ENCODE peak calls at places on chromosomes 12 and 14, in six cellular contexts. One of them, this sample, is unnamed.

GRCh38 chr12:39368096-39368495 is 74.8 kb downstream of the KIF21A start:
- DNase-seq in H9: no peak
- DNase-seq in neuronal stem cell: no peak
- DNase-seq in IMR-90: no peak
- DNase-seq in trophoblast cell: no peak
- DNase-seq in H1: no peak
- DNase-seq in this sample: peak

GRCh38 chr14:76312821-76313220 is 63.1 kb upstream of the ESRRB start:
- DNase-seq in H9: no peak
- DNase-seq in neuronal stem cell: no peak
- DNase-seq in IMR-90: no peak
- DNase-seq in trophoblast cell: no peak
- DNase-seq in H1: no peak
- DNase-seq in this sample: no peak

GRCh38 chr14:23227566-23227965 is 10.2 kb upstream of the RNF212B start:
- DNase-seq in H9: no peak
- DNase-seq in neuronal stem cell: no peak
- DNase-seq in IMR-90: no peak
- DNase-seq in trophoblast cell: no peak
- DNase-seq in H1: no peak
- DNase-seq in this sample: no peak

GRCh38 chr14:94310248-94310647 is 12.9 kb downstream of the SERPINA6 start:
- DNase-seq in H9: no peak
- DNase-seq in neuronal stem cell: no peak
- DNase-seq in IMR-90: no peak
- DNase-seq in trophoblast cell: no peak
- DNase-seq in H1: no peak
- DNase-seq in this sample: no peak

GRCh38 chr14:21525571-21525970 is 575 bp downstream of the SALL2 start:
- DNase-seq in H9: no peak
- DNase-seq in neuronal stem cell: no peak
- DNase-seq in IMR-90: peak
- DNase-seq in trophoblast cell: no peak
- DNase-seq in H1: no peak
- DNase-seq in this sample: peak

GRCh38 chr12:70044170-70044569 is 199.1 kb upstream of the CNOT2 start:
- DNase-seq in H9: no peak
- DNase-seq in neuronal stem cell: no peak
- DNase-seq in IMR-90: no peak
- DNase-seq in trophoblast cell: peak
- DNase-seq in H1: no peak
- DNase-seq in this sample: peak

GRCh38 chr12:7493006-7493405 is 10.6 kb downstream of the CD163 start:
- DNase-seq in H9: no peak
- DNase-seq in neuronal stem cell: no peak
- DNase-seq in IMR-90: no peak
- DNase-seq in trophoblast cell: no peak
- DNase-seq in H1: no peak
- DNase-seq in this sample: no peak

GRCh38 chr14:101761032-101761880 is at the start of gene PPP2R5C:
- DNase-seq in H9: peak
- DNase-seq in neuronal stem cell: peak
- DNase-seq in IMR-90: peak
- DNase-seq in trophoblast cell: peak
- DNase-seq in H1: peak
- DNase-seq in this sample: peak

GRCh38 chr12:25187781-25188180 is 7.2 kb downstream of the DNAI7 start:
- DNase-seq in H9: no peak
- DNase-seq in neuronal stem cell: no peak
- DNase-seq in IMR-90: peak
- DNase-seq in trophoblast cell: no peak
- DNase-seq in H1: no peak
- DNase-seq in this sample: peak

GRCh38 chr12:121800694-121801600 is 2.9 kb upstream of the SETD1B start:
- DNase-seq in H9: peak
- DNase-seq in neuronal stem cell: no peak
- DNase-seq in IMR-90: peak
- DNase-seq in trophoblast cell: peak
- DNase-seq in H1: no peak
- DNase-seq in this sample: peak

GRCh38 chr12:121798807-121799174 is 5.0 kb upstream of the SETD1B start:
- DNase-seq in H9: no peak
- DNase-seq in neuronal stem cell: no peak
- DNase-seq in IMR-90: no peak
- DNase-seq in trophoblast cell: peak
- DNase-seq in H1: no peak
- DNase-seq in this sample: no peak

GRCh38 chr12:121799842-121800693 is 3.7 kb upstream of the SETD1B start:
- DNase-seq in H9: peak
- DNase-seq in neuronal stem cell: no peak
- DNase-seq in IMR-90: peak
- DNase-seq in trophoblast cell: peak
- DNase-seq in H1: no peak
- DNase-seq in this sample: peak

GRCh38 chr12:121797937-121798801 is 4.7 kb upstream of the RHOF start:
- DNase-seq in H9: no peak
- DNase-seq in neuronal stem cell: no peak
- DNase-seq in IMR-90: peak
- DNase-seq in trophoblast cell: peak
- DNase-seq in H1: no peak
- DNase-seq in this sample: peak

DNA sequence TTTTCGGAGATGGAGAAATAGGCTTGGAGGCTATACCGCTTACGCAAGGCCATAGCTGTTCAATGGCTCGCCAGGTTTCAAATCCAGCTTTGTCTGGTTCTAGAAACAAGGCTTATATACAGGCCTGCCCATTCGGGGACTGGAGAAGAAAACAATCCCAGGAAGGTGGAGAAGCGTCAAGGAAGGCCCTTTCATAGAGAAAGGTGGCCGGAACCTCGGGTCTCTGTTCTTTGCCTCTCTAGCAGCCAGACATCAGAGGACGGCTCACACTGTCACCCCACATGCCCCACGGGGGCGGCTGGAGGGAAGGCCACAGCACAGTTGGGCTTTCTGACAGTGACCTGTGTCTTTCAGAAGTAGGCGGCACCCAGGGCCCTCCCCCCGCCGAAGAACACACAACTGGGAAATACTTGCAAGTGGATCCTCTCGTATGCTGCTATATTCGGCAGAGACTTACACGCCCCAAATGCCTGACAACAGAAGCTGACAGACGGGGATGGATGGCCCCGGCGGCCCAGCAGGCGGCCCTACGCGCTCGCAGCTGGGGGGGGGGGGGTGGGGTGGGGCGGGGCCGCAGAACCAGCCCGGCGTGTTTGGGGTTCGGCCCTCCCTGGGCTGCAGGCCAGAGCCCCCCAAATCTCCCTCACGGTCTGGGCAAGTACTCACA is 4.5 kb upstream of the SETD1B start:
- DNase-seq in H9: peak
- DNase-seq in neuronal stem cell: no peak
- DNase-seq in IMR-90: peak
- DNase-seq in trophoblast cell: peak
- DNase-seq in H1: no peak
- DNase-seq in this sample: peak
- H2BK120ac ChIP-seq in H9: no peak
- H2BK120ac ChIP-seq in neuronal stem cell: no peak
- H2BK120ac ChIP-seq in IMR-90: peak
- H2BK120ac ChIP-seq in trophoblast cell: peak
- H2BK120ac ChIP-seq in H1: no peak
- H2BK120ac ChIP-seq in this sample: peak

GRCh38 chr14:61101803-61102548 is 120.9 kb downstream of the SLC38A6 start:
- DNase-seq in H9: peak
- DNase-seq in neuronal stem cell: no peak
- DNase-seq in IMR-90: peak
- DNase-seq in trophoblast cell: peak
- DNase-seq in H1: peak
- DNase-seq in this sample: peak

GRCh38 chr14:61099221-61099835 is 118.3 kb downstream of the SLC38A6 start:
- DNase-seq in H9: no peak
- DNase-seq in neuronal stem cell: no peak
- DNase-seq in IMR-90: peak
- DNase-seq in trophoblast cell: no peak
- DNase-seq in H1: no peak
- DNase-seq in this sample: no peak

GRCh38 chr14:61103541-61104339 is 122.7 kb downstream of the SLC38A6 start:
- DNase-seq in H9: peak
- DNase-seq in neuronal stem cell: no peak
- DNase-seq in IMR-90: peak
- DNase-seq in trophoblast cell: peak
- DNase-seq in H1: peak
- DNase-seq in this sample: peak

GRCh38 chr14:61104358-61104757 is 123.3 kb downstream of the SLC38A6 start:
- DNase-seq in H9: no peak
- DNase-seq in neuronal stem cell: no peak
- DNase-seq in IMR-90: no peak
- DNase-seq in trophoblast cell: no peak
- DNase-seq in H1: peak
- DNase-seq in this sample: no peak

DNA sequence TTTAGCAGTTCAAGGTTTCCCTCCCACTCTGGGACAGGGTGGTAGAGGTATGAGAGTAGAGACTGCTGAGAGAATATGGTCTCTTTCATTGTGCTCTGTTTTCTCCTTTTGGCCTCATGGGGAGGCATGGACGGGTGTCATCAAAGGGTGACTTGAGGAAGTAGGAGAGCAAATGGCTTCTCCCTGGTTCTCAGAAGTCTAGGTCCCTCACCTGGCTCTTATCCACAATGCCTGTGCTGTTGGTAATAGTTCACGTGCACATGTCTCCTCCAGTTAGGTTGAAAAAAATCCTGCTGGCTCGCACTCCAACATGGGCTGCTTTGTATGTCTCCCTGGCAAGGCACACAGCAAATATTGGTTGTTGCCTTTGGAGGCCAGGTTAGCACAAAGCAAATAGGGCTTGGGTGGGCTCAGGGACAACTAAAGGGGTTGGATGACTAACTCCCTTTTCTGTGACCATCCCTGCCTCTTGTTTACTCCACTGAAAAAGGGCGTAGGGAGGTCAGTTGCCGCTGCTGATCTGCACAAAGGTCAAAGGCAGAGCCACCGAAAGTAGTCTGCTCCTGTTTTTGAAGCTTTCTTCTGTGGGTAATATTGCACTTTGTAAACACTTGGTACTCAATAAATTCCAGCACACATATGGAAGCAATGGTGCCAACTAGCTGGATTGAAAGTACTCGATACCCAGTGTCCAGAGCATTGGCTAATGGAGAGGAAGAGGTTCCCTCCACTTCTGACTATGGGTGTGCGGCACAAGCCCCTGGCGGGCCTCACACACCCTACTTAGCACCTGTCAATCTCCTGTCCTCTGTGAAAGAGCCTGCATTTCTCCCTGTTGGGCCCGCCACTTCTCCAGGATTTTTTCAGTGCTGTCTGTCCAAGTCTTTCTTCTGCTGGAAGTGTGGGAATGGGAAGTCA is 121.8 kb downstream of the SLC38A6 start:
- DNase-seq in H9: no peak
- DNase-seq in neuronal stem cell: no peak
- DNase-seq in IMR-90: no peak
- DNase-seq in trophoblast cell: no peak
- DNase-seq in H1: peak
- DNase-seq in this sample: no peak
- H2AK5ac ChIP-seq in H9: peak
- H2AK5ac ChIP-seq in neuronal stem cell: no peak
- H2AK5ac ChIP-seq in IMR-90: peak
- H2AK5ac ChIP-seq in trophoblast cell: peak
- H2AK5ac ChIP-seq in H1: peak
- H2AK5ac ChIP-seq in this sample: peak

DNA sequence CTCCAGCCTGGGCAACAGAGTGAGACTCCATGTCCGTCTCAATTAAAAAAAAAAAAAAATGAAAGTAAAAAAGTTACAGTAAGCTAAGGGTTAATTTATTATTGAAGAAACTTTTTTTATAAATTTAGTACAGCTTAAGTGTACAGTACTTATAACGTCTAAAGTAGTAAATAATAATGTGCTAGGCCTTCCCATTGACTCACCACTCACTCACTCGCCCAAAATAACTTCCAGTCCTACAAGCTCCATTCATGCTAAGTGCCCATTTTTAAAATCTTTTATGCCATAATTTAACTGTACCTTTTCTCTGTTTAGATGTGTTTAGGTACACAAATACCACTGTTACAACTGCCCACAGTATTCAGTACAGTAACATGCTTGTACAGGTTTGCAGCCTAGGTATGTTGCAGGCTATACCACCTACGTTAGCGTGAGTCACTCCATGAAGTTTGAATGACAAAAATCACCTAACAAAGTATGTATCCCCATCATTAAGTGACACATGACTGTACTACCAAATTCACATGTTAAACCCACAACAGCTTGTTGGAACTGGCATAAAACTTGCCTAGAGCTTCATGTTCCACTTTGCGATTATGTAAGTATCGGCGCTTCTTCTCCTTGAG is 10.7 kb downstream of the KANSL2 start:
- DNase-seq in H9: no peak
- DNase-seq in neuronal stem cell: no peak
- DNase-seq in IMR-90: peak
- DNase-seq in trophoblast cell: no peak
- DNase-seq in H1: no peak
- DNase-seq in this sample: no peak
- H4K91ac ChIP-seq in H9: no peak
- H4K91ac ChIP-seq in neuronal stem cell: no peak
- H4K91ac ChIP-seq in IMR-90: no peak
- H4K91ac ChIP-seq in trophoblast cell: no peak
- H4K91ac ChIP-seq in H1: no peak
- H4K91ac ChIP-seq in this sample: no peak

DNA sequence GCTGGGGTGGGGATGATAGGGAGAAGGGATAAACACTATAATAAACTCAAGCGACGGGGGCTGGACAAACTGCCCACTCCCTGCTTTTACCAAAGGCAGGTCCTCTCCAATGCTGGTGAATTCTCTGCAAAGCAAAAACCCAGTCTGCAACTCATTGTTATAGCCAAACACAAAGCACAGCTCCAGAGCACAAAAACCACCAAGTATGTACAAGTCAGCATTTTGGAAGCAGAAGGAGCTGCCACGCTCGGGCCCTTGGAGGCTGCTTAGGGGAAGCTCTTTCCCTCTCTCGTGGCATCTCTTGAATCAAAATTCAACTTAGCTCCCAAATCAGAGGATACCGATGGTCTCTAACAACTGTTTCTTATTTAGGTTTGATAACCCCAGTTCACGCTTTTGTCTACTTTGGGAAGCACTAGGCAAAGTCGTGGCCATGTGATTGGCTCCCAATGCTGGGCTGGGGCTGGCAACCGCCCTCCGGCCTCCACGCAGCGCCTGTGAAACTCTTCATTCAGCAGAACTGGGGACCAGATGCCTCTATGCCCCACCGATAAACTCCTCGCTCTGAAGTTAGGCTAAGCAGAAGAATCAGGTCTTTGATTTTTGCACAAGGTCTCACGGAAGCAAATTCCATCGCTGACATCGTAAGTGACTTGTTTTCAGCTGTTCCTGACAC is 158.5 kb upstream of the FOXN3 start:
- DNase-seq in H9: no peak
- DNase-seq in neuronal stem cell: no peak
- DNase-seq in IMR-90: no peak
- DNase-seq in trophoblast cell: no peak
- DNase-seq in H1: no peak
- DNase-seq in this sample: no peak
- H2BK120ac ChIP-seq in H9: no peak
- H2BK120ac ChIP-seq in neuronal stem cell: no peak
- H2BK120ac ChIP-seq in IMR-90: no peak
- H2BK120ac ChIP-seq in trophoblast cell: no peak
- H2BK120ac ChIP-seq in H1: no peak
- H2BK120ac ChIP-seq in this sample: no peak

This sample was measured in mesenchymal stem cell.